ENCODE peak calls at places on chromosomes 1 and 21, in five cellular contexts. B, X, Q, F and R are unnamed samples.

GRCh38 chr21:44517175-44517899 is 22.7 kb downstream of the KRTAP10-1 start:
- DNase-seq in B (no peak), X (no peak), Q (no peak), F (no peak), R (no peak)

GRCh38 chr1:228923973-228924766 is 188.9 kb downstream of the RHOU start:
- DNase-seq in B (no peak), X (no peak), Q (no peak), F (no peak), R (no peak)

GRCh38 chr1:84782311-84782771 is 92.1 kb upstream of the SSX2IP start:
- DNase-seq in B (peak), X (peak), Q (no peak), F (no peak), R (no peak)

GRCh38 chr1:15355968-15356621 is 53.6 kb upstream of the EFHD2 start:
- DNase-seq in B (no peak), X (peak), Q (no peak), F (no peak), R (no peak)

GRCh38 chr1:15251807-15252546 is 5.0 kb downstream of the FHAD1 start:
- DNase-seq in B (no peak), X (no peak), Q (no peak), F (no peak), R (no peak)

GRCh38 chr1:88029899-88030298 is 654.2 kb upstream of the PKN2 start:
- DNase-seq in B (no peak), X (no peak), Q (no peak), F (no peak), R (no peak)

GRCh38 chr1:154791292-154792278 is 78.5 kb downstream of the KCNN3 start:
- DNase-seq in B (peak), X (peak), Q (peak), F (no peak), R (no peak)

GRCh38 chr1:155479205-155479604 is 83.4 kb downstream of the ASH1L start:
- DNase-seq in B (no peak), X (peak), Q (peak), F (no peak), R (no peak)

GRCh38 chr21:44425307-44425894 is 29.9 kb upstream of the LRRC3 start:
- DNase-seq in B (no peak), X (peak), Q (no peak), F (no peak), R (no peak)

GRCh38 chr1:45327644-45328515 is 1.2 kb downstream of the HPDL start:
- DNase-seq in B (no peak), X (no peak), Q (no peak), F (no peak), R (no peak)

GRCh38 chr1:1179339-1179982 is 5.8 kb downstream of the TTLL10 start:
- DNase-seq in B (no peak), X (no peak), Q (no peak), F (no peak), R (no peak)

GRCh38 chr1:207748737-207749528 is 2.9 kb upstream of the CD46 start:
- DNase-seq in B (no peak), X (peak), Q (peak), F (no peak), R (no peak)

GRCh38 chr1:76928511-76928910 is 61.2 kb downstream of the ST6GALNAC5 start:
- DNase-seq in B (no peak), X (no peak), Q (peak), F (no peak), R (no peak)

GRCh38 chr1:53089478-53090226 is 27.6 kb downstream of the PODN start:
- DNase-seq in B (no peak), X (no peak), Q (no peak), F (no peak), R (no peak)

GRCh38 chr1:41486053-41486891 is 1.8 kb upstream of the EDN2 start:
- DNase-seq in B (no peak), X (no peak), Q (no peak), F (peak), R (no peak)

GRCh38 chr1:190328361-190328760 is 149.3 kb downstream of the BRINP3 start:
- DNase-seq in B (no peak), X (peak), Q (peak), F (no peak), R (no peak)

GRCh38 chr1:172321429-172321828 is 99.1 kb upstream of the C1orf105 start:
- DNase-seq in B (no peak), X (peak), Q (no peak), F (no peak), R (no peak)

GRCh38 chr1:46552357-46553237 is 1.1 kb upstream of the KNCN start:
- DNase-seq in B (no peak), X (no peak), Q (no peak), F (no peak), R (no peak)

DNA sequence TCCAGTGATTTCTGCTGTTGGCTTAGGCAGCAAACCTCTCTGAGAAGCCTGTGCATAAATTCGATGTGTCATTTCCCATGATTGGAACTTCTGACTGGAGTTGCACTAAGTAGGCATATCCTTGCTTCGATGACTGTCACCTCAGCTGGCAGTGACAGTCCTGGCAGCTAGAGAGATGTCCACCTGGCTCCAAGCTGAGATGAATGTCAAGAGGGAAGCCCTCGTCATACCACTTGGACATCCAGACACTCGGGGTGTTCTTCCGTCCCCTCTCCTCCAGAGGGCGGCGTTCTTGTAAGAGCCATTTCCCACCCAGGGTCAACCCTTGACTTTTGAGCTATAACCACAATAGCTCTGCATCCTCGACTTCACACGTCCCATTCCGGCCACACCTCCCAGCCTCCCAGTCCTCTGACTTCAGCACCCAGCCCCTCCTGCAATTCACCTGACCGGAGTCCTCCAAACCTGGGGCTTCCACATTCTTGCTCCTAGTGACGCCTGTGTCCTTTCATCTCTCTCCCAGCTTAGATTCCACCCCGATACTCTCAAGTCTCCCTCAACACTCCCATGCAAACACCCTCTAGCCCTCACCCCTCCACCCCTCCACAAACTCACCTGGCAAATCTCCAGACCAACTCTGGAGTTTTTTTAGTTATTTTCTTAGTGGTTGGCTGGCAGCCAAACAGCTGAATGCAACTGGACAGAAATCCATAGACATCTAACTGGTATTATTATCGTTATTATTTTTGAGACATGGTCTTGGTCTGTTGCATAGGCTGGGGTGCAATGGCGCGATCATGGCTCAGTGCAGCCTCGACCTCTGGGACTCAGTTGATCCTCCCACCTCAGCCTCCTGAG is 17.4 kb downstream of the CA6 start:
- DNase-seq in B (peak), X (peak), Q (peak), F (no peak), R (no peak)
- TF ChIP-seq CTCF in B (peak), X (peak), Q (peak), F (peak), R (peak)

GRCh38 chr21:35933466-35933865 is 126.9 kb downstream of the SETD4 start:
- DNase-seq in B (no peak), X (peak), Q (peak), F (peak), R (peak)
- TF ChIP-seq CTCF in B (no peak), X (peak), Q (no peak), F (no peak), R (peak)

GRCh38 chr1:40092811-40093617 is 4.0 kb downstream of the PPT1 start:
- DNase-seq in B (no peak), X (no peak), Q (no peak), F (no peak), R (no peak)

GRCh38 chr1:40092241-40092640 is 4.8 kb downstream of the PPT1 start:
- DNase-seq in B (no peak), X (no peak), Q (no peak), F (no peak), R (no peak)

GRCh38 chr1:40096646-40096976 is 441 bp downstream of the PPT1 start:
- DNase-seq in B (no peak), X (no peak), Q (no peak), F (no peak), R (no peak)

GRCh38 chr1:40094481-40095110 is 2.5 kb downstream of the PPT1 start:
- DNase-seq in B (no peak), X (no peak), Q (no peak), F (no peak), R (no peak)

GRCh38 chr1:40096977-40097782 is at the start of gene PPT1:
- DNase-seq in B (peak), X (peak), Q (peak), F (no peak), R (no peak)
- TF ChIP-seq CTCF in B (peak), X (no peak), Q (peak), F (peak), R (peak)

DNA sequence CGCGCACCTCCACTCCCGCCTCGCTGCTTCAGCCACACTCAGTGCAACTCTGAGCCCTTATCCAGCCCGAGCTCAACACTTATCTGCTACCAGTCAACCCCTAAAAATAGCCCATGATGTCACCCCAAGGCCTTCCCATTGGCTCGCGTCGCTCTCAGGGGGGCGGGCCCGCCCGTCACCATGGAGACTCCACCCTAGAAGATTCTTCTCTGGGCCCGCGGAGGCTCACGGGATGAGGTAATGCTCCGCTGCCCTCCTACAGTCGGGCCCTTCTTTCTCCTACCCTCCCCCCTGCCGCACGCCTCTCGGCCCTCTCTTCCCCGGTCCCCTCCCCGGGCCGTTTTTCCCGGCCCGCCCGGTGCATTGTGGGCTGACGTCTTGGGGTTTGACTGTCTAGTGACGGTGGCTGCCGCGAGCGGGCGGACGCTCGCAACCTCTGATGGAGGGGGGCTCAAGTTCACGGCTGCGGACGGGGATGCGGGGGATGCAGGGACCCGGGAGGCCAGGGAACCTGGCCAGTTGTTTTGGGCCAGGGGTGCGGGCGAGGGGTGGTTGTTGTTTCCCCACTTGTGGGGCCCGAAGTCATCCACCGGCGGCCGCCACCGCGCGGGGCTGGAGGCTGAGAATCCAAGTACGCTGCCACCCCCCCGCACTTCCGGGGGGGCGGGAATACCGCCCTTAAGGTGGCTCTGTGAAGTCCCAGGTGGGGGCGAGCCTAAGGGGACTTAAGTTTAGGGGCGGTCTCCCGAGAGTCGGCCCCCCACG is at the start of gene JUN:
- DNase-seq in B (peak), X (peak), Q (peak), F (peak), R (peak)
- TF ChIP-seq CTCF in B (no peak), X (no peak), Q (no peak), F (no peak), R (no peak)

DNA sequence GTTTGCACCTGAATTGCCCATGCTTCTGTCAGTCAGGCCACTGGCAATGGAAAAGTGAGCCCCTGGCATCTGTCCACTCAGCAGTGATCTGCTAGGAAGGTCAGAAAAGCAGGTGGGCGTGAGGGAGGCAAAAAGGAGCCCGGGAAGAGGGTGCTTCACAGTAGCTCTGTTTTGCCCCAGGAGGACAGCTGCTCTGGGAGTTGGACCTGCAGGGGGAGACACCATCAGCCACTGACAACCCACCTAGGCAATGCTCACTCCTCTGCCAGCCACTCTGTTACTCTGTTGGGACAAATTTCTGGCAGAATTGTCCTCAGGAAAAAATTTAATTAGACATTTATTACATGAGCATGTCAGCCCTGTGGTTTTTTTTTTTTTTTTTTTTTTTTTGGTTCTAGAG is 146.4 kb downstream of the LRIG2 start:
- DNase-seq in B (no peak), X (peak), Q (no peak), F (no peak), R (no peak)
- TF ChIP-seq CTCF in B (no peak), X (peak), Q (peak), F (peak), R (peak)

GRCh38 chr1:152502496-152503180 is 8.0 kb upstream of the LCE5A start:
- DNase-seq in B (no peak), X (peak), Q (peak), F (no peak), R (no peak)

GRCh38 chr1:152495066-152495675 is 15.4 kb upstream of the LCE5A start:
- DNase-seq in B (no peak), X (peak), Q (peak), F (no peak), R (no peak)

GRCh38 chr1:152501704-152502103 is 8.9 kb upstream of the LCE5A start:
- DNase-seq in B (no peak), X (peak), Q (peak), F (no peak), R (no peak)

DNA sequence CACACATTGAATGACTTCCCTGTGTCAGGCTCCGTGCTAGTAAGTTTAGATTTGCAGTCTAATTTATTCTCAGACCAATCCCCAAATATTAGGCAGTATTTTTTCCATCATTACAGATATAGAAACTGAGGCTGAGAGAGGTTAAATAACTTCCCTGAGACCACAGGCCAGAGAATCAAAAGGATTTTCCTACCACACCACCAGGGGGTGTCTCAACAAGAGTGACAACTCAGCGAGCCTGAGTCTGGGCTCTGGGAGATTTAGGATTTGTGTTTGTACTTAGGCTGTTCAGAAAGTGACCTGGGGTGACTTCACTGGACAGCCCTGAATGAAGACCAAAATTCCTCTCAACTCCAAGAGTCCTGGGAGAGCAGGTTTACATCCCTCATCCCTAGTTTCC is 13.3 kb upstream of the LCE5A start:
- DNase-seq in B (no peak), X (peak), Q (peak), F (no peak), R (no peak)
- TF ChIP-seq CTCF in B (no peak), X (peak), Q (peak), F (no peak), R (peak)

GRCh38 chr1:22798083-22798482 is 87.4 kb downstream of the EPHB2 start:
- DNase-seq in B (no peak), X (no peak), Q (no peak), F (no peak), R (no peak)
- TF ChIP-seq CTCF in B (no peak), X (no peak), Q (no peak), F (no peak), R (no peak)

DNA sequence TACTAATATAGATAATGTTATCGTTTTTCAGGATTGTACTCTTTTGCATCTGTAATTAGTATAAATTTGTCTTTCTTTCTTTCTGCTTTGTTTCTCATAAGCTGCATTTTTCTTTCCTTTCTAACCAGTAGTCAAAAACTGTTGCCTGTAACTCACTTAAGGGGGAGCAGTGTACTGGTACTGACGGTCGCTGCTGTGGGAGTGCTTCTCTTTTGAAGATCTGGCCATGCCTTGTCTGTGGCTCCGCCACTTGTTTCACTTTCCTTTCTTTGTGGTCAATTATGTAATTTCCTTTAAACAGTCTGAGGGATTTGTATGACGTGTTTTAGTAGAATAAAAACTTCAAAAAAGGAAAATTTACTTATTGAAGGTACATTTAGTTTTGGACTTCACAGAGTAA is 37.0 kb downstream of the MIA3 start:
- DNase-seq in B (peak), X (no peak), Q (no peak), F (no peak), R (no peak)
- TF ChIP-seq CTCF in B (peak), X (no peak), Q (no peak), F (no peak), R (no peak)

GRCh38 chr1:27135920-27136551 is 18.9 kb downstream of the SLC9A1 start:
- DNase-seq in B (peak), X (peak), Q (no peak), F (no peak), R (no peak)
- TF ChIP-seq CTCF in B (no peak), X (peak), Q (no peak), F (no peak), R (no peak)

GRCh38 chr1:162171078-162171477 is 101.6 kb downstream of the NOS1AP start:
- DNase-seq in B (no peak), X (no peak), Q (no peak), F (no peak), R (no peak)

GRCh38 chr1:162168261-162168660 is 98.8 kb downstream of the NOS1AP start:
- DNase-seq in B (no peak), X (peak), Q (peak), F (no peak), R (no peak)

GRCh38 chr1:162165528-162165927 is 96.0 kb downstream of the NOS1AP start:
- DNase-seq in B (no peak), X (peak), Q (no peak), F (no peak), R (no peak)

GRCh38 chr1:162168935-162169545 is 99.5 kb downstream of the NOS1AP start:
- DNase-seq in B (no peak), X (no peak), Q (no peak), F (no peak), R (no peak)

GRCh38 chr1:162166934-162167615 is 97.6 kb downstream of the NOS1AP start:
- DNase-seq in B (no peak), X (no peak), Q (peak), F (no peak), R (no peak)
- TF ChIP-seq CTCF in B (no peak), X (no peak), Q (no peak), F (no peak), R (no peak)